ENCODE peak calls at places on chromosome 3, in five cellular contexts. V is activated CD8-positive, alpha-beta T cell treated with anti-CD3 and anti-CD28 coated beads for 36 hours; K is D341Med; M is aorta; T is amniotic epithelial cell. S is an unnamed sample.

GRCh38 chr3:21435871-21436270 is 315.1 kb downstream of the ZNF385D start:
- DNase-seq in V (no peak), K (no peak), M (no peak), T (peak; percentile 36), S (peak; percentile 90)

GRCh38 chr3:157427906-157428305 is 8.7 kb upstream of the PTX3 start:
- DNase-seq in V (no peak), K (no peak), M (no peak), T (no peak), S (no peak)

GRCh38 chr3:77348244-77348855 is 308.5 kb downstream of the ROBO2 start:
- DNase-seq in V (no peak), K (peak; percentile 41), M (no peak), T (peak; percentile 45), S (no peak)

GRCh38 chr3:171809513-171810277 is 588 bp downstream of the PLD1 start:
- DNase-seq in V (peak; percentile 66), K (no peak), M (peak; percentile 93), T (peak; percentile 92), S (no peak)

GRCh38 chr3:5294360-5294759 is 106.9 kb downstream of the EDEM1 start:
- DNase-seq in V (no peak), K (no peak), M (no peak), T (peak; percentile 3), S (no peak)

GRCh38 chr3:36991923-36992805 is 767 bp downstream of the EPM2AIP1 start:
- DNase-seq in V (peak; percentile 37), K (no peak), M (no peak), T (peak; percentile 82), S (no peak)

GRCh38 chr3:127688416-127689265 is 15.9 kb downstream of the ABTB1 start:
- DNase-seq in V (no peak), K (no peak), M (peak; percentile 73), T (no peak), S (no peak)

GRCh38 chr3:183775781-183776180 is 49.6 kb downstream of the MAP6D1 start:
- DNase-seq in V (no peak), K (no peak), M (peak; percentile 57), T (peak; percentile 39), S (no peak)

GRCh38 chr3:99509224-99509623 is 129.2 kb upstream of the COL8A1 start:
- DNase-seq in V (no peak), K (no peak), M (no peak), T (peak; percentile 94), S (no peak)

S was measured in epithelial cell of proximal tubule.